ENCODE peak calls at places on chromosomes 6 and 20, in seven cellular contexts. A, B, M, L, O, E and J are unnamed samples.

GRCh38 chr6:137717074-137718073 is 149.7 kb upstream of the TNFAIP3 start:
- DNase-seq in B (no peak), M (peak), O (no peak), E (peak), L (no peak), A (no peak), J (no peak)

GRCh38 chr6:132961122-132961521 is 146.8 kb downstream of the RPS12 start:
- DNase-seq in L (no peak), M (no peak), E (no peak), O (peak), A (no peak), B (no peak), J (no peak)

GRCh38 chr6:12001004-12001705 is 11.0 kb upstream of the HIVEP1 start:
- DNase-seq in B (no peak), O (peak), E (no peak), A (no peak), L (no peak), M (no peak), J (no peak)

GRCh38 chr6:137222376-137222775 is 3.2 kb upstream of the IFNGR1 start:
- DNase-seq in O (no peak), E (no peak), A (no peak), M (no peak), B (no peak), L (no peak), J (no peak)

GRCh38 chr6:128168244-128168643 is 267.4 kb upstream of the THEMIS start:
- DNase-seq in L (no peak), M (no peak), B (no peak), A (no peak), E (no peak), O (peak), J (no peak)

GRCh38 chr20:45355209-45355608 is 7.0 kb upstream of the SDC4 start:
- DNase-seq in B (no peak), A (no peak), M (no peak), L (no peak), E (no peak), O (no peak), J (no peak)

GRCh38 chr6:167399599-167399998 is 74.7 kb downstream of the TTLL2 start:
- DNase-seq in M (no peak), E (no peak), A (no peak), L (no peak), O (no peak), B (no peak), J (no peak)

GRCh38 chr6:162294030-162294429 is 433.5 kb downstream of the PRKN start:
- DNase-seq in E (no peak), B (no peak), M (no peak), L (no peak), O (no peak), A (no peak), J (no peak)

GRCh38 chr20:34443546-34443945 is 72.7 kb upstream of the DYNLRB1 start:
- DNase-seq in B (no peak), M (no peak), E (no peak), L (no peak), A (no peak), O (no peak), J (no peak)

GRCh38 chr6:40610229-40610628 is 23.1 kb upstream of the LRFN2 start:
- DNase-seq in A (no peak), B (no peak), O (no peak), L (no peak), E (no peak), M (no peak), J (peak)

GRCh38 chr6:125048274-125048673 is 86.0 kb downstream of the RNF217 start:
- DNase-seq in M (no peak), B (no peak), O (no peak), L (no peak), A (no peak), E (no peak), J (no peak)

GRCh38 chr6:89605861-89606260 is 32.7 kb downstream of the LYRM2 start:
- DNase-seq in L (no peak), E (no peak), A (no peak), O (no peak), M (no peak), B (no peak), J (no peak)

GRCh38 chr6:160368670-160369069 is 20.5 kb downstream of the SLC22A3 start:
- DNase-seq in O (no peak), A (no peak), E (no peak), B (no peak), L (no peak), M (no peak), J (no peak)

GRCh38 chr6:10681795-10682194 is 12.6 kb downstream of the C6orf52 start:
- DNase-seq in O (no peak), M (no peak), B (no peak), L (no peak), A (no peak), E (no peak), J (no peak)

GRCh38 chr6:3176562-3177355 is 19.4 kb upstream of the TUBB2A start:
- DNase-seq in O (peak), A (no peak), M (no peak), E (no peak), B (no peak), L (no peak), J (peak)

GRCh38 chr20:62603021-62603906 is 39.0 kb upstream of the SLCO4A1 start:
- DNase-seq in B (no peak), A (no peak), M (no peak), E (no peak), L (peak), O (no peak), J (no peak)

GRCh38 chr6:20866940-20867630 is 332.8 kb downstream of the CDKAL1 start:
- DNase-seq in L (no peak), A (no peak), E (no peak), O (no peak), B (peak), M (no peak), J (no peak)

GRCh38 chr6:143325379-143326140 is 124.9 kb downstream of the ADAT2 start:
- DNase-seq in E (no peak), M (no peak), B (no peak), A (no peak), L (no peak), O (no peak), J (no peak)

GRCh38 chr6:74631558-74631957 is 574.3 kb downstream of the COL12A1 start:
- DNase-seq in O (no peak), A (no peak), L (no peak), E (no peak), M (no peak), B (no peak), J (no peak)

GRCh38 chr6:18477301-18477941 is 90.3 kb downstream of the RNF144B start:
- DNase-seq in O (no peak), B (no peak), L (no peak), E (no peak), A (no peak), M (no peak), J (no peak)

GRCh38 chr6:34904990-34905613 is 16.0 kb downstream of the ANKS1A start:
- DNase-seq in L (no peak), E (no peak), O (no peak), M (no peak), B (no peak), A (no peak), J (no peak)

GRCh38 chr6:17556014-17556413 is 44.1 kb upstream of the FAM8A1 start:
- DNase-seq in A (no peak), L (no peak), E (no peak), M (no peak), O (no peak), B (no peak), J (no peak)

GRCh38 chr6:104227502-104227901 is 632.2 kb downstream of the HACE1 start:
- DNase-seq in E (no peak), O (no peak), L (no peak), M (no peak), B (no peak), A (no peak), J (no peak)

GRCh38 chr6:170176621-170177382 is 114.1 kb downstream of the DLL1 start:
- DNase-seq in B (no peak), L (no peak), A (no peak), M (no peak), E (no peak), O (no peak), J (peak)

GRCh38 chr6:41182069-41183034 is 18.6 kb downstream of the TREML2 start:
- DNase-seq in A (no peak), O (peak), M (peak), L (peak), E (no peak), B (peak), J (peak)

GRCh38 chr20:48397689-48398005 is 430.2 kb downstream of the PREX1 start:
- DNase-seq in E (no peak), O (no peak), B (no peak), A (no peak), L (no peak), M (no peak), J (no peak)

GRCh38 chr20:63932606-63933160 is 23.5 kb downstream of the UCKL1 start:
- DNase-seq in A (no peak), O (no peak), E (no peak), B (no peak), L (no peak), M (no peak), J (no peak)

GRCh38 chr6:30882764-30883475 is 1.4 kb upstream of the DDR1 start:
- DNase-seq in A (peak), L (peak), M (no peak), B (peak), O (no peak), E (no peak), J (peak)

GRCh38 chr6:551405-551804 is 105.5 kb downstream of the HUS1B start:
- DNase-seq in O (peak), E (peak), B (peak), L (peak), A (no peak), M (no peak), J (peak)

GRCh38 chr6:80142586-80142985 is 36.1 kb downstream of the BCKDHB start:
- DNase-seq in E (no peak), B (no peak), L (no peak), A (no peak), O (no peak), M (no peak), J (no peak)

GRCh38 chr6:53715434-53715833 is 49.9 kb upstream of the KLHL31 start:
- DNase-seq in L (no peak), B (no peak), O (no peak), E (no peak), A (no peak), M (no peak), J (no peak)

GRCh38 chr6:927157-927556 is 234.2 kb upstream of the EXOC2 start:
- DNase-seq in O (no peak), B (no peak), E (no peak), A (no peak), L (no peak), M (no peak), J (no peak)